ENCODE peak calls at places on chromosomes 13 and 19, in four cellular contexts. H is glutamatergic neuron; N is effector memory CD4-positive, alpha-beta T cell; F is fibroblast of gingiva. I is an unnamed sample.

GRCh38 chr13:45931211-45931610 is 79.7 kb upstream of the SIAH3 start:
- DNase-seq in N (no peak), H (no peak), F (no peak), I (no peak)

GRCh38 chr19:32224371-32225244 is 120.8 kb upstream of the ZNF507 start:
- DNase-seq in H (peak), F (peak), N (peak), I (peak)

GRCh38 chr19:17358395-17358794 is 18.7 kb downstream of the PLVAP start:
- DNase-seq in F (peak), H (no peak), N (no peak), I (no peak)

GRCh38 chr13:67408823-67409222 is 178.7 kb upstream of the PCDH9 start:
- DNase-seq in H (no peak), N (no peak), F (peak), I (no peak)

GRCh38 chr13:107843281-107843680 is 372.1 kb downstream of the LIG4 start:
- DNase-seq in F (no peak), H (no peak), N (no peak), I (no peak)

GRCh38 chr13:27632648-27633047 is 11.0 kb downstream of the POLR1D start:
- DNase-seq in F (no peak), N (no peak), H (no peak), I (no peak)

GRCh38 chr19:49802836-49803528 is 10.1 kb downstream of the FUZ start:
- DNase-seq in F (no peak), H (no peak), N (no peak), I (no peak)

GRCh38 chr19:8148410-8149231 is 771 bp downstream of the FBN3 start:
- DNase-seq in H (peak), F (no peak), N (no peak), I (peak)

GRCh38 chr13:22428188-22428828 is 752.5 kb upstream of the SGCG start:
- DNase-seq in F (no peak), N (no peak), H (no peak), I (no peak)

GRCh38 chr19:4768934-4769777 is 22.4 kb upstream of the FEM1A start:
- DNase-seq in H (peak), F (peak), N (peak), I (peak)

GRCh38 chr19:18855647-18856384 is 24.1 kb downstream of the UPF1 start:
- DNase-seq in F (no peak), N (no peak), H (no peak), I (no peak)

GRCh38 chr13:58397596-58398387 is 766.2 kb downstream of the PCDH17 start:
- DNase-seq in N (no peak), F (no peak), H (no peak), I (no peak)

GRCh38 chr19:13172335-13173128 is 22.3 kb downstream of the IER2 start:
- DNase-seq in N (peak), H (no peak), F (peak), I (peak)

GRCh38 chr19:35184884-35185283 is 30.3 kb downstream of the FXYD5 start:
- DNase-seq in F (no peak), N (no peak), H (no peak), I (no peak)

GRCh38 chr19:52936151-52936957 is 13.1 kb upstream of the ZNF888 start:
- DNase-seq in N (no peak), H (no peak), F (no peak), I (no peak)

GRCh38 chr19:9857920-9858746 is 23.0 kb downstream of the PIN1 start:
- DNase-seq in H (no peak), F (no peak), N (no peak), I (no peak)

GRCh38 chr19:39136225-39136940 is 10.8 kb downstream of the PAK4 start:
- DNase-seq in N (no peak), F (no peak), H (no peak), I (no peak)

GRCh38 chr13:67230774-67231480 is 791 bp upstream of the PCDH9 start:
- DNase-seq in H (peak), N (no peak), F (peak), I (peak)

GRCh38 chr13:95438297-95438696 is 114.2 kb upstream of the CLDN10 start:
- DNase-seq in H (no peak), F (no peak), N (no peak), I (no peak)

GRCh38 chr13:113148407-113148806 is 10.0 kb upstream of the PROZ start:
- DNase-seq in F (no peak), N (no peak), H (no peak), I (no peak)

GRCh38 chr13:113771709-113772331 is 12.8 kb downstream of the TMEM255B start:
- DNase-seq in H (no peak), N (no peak), F (no peak), I (no peak)